ENCODE peak calls at places on chromosomes 3 and 15, in eight cellular contexts. S, K, D, C, L, M, F and G are unnamed samples.

GRCh38 chr3:130480736-130481135 is 36.2 kb upstream of the COL6A6 start:
- DNase-seq in D (no peak), L (no peak), M (no peak), F (no peak), K (peak), S (no peak), C (no peak), G (no peak)

GRCh38 chr15:64991536-64992135 is 1.9 kb upstream of the SPG21 start:
- DNase-seq in M (no peak), K (peak), D (no peak), L (no peak), F (no peak), S (no peak), C (no peak), G (no peak)

GRCh38 chr15:49290204-49290603 is 120.2 kb downstream of the GALK2 start:
- DNase-seq in D (no peak), F (no peak), L (no peak), S (no peak), K (peak), C (no peak), M (no peak), G (no peak)

GRCh38 chr15:60479711-60480110 is 769 bp upstream of the ICE2 start:
- DNase-seq in M (no peak), F (no peak), S (no peak), C (no peak), L (no peak), K (peak), D (no peak), G (no peak)

GRCh38 chr15:39156166-39156565 is 424.7 kb upstream of the THBS1 start:
- DNase-seq in C (no peak), M (no peak), D (no peak), S (no peak), F (no peak), K (peak), L (no peak), G (no peak)

GRCh38 chr3:63927623-63928280 is 15.6 kb upstream of the SCAANT1 start:
- DNase-seq in S (no peak), L (no peak), F (no peak), M (no peak), D (no peak), K (no peak), C (no peak), G (no peak)

GRCh38 chr3:12638105-12638504 is 25.8 kb downstream of the RAF1 start:
- DNase-seq in K (peak), F (no peak), C (no peak), L (no peak), D (no peak), M (no peak), S (no peak), G (no peak)

GRCh38 chr3:25573386-25574171 is 91.1 kb downstream of the TOP2B start:
- DNase-seq in F (no peak), S (no peak), M (no peak), L (no peak), K (peak), C (no peak), D (no peak), G (no peak)

GRCh38 chr15:75620043-75620775 is 5.3 kb downstream of the SNUPN start:
- DNase-seq in C (no peak), D (no peak), F (no peak), L (no peak), M (no peak), K (peak), S (no peak), G (no peak)

GRCh38 chr15:35362195-35362829 is 183.7 kb downstream of the DPH6 start:
- DNase-seq in S (no peak), C (no peak), D (no peak), K (peak), M (no peak), L (no peak), F (no peak), G (no peak)

GRCh38 chr3:132283440-132283839 is 33.8 kb upstream of the ACP3 start:
- DNase-seq in M (no peak), K (peak), C (peak), F (no peak), D (no peak), S (no peak), L (no peak), G (no peak)

GRCh38 chr3:194296832-194297666 is 54.1 kb downstream of the CPN2 start:
- DNase-seq in K (no peak), C (no peak), D (no peak), F (no peak), L (no peak), S (no peak), M (no peak), G (no peak)

GRCh38 chr3:135018171-135018923 is 223.3 kb downstream of the EPHB1 start:
- DNase-seq in D (no peak), S (no peak), M (no peak), C (no peak), F (no peak), L (no peak), K (no peak), G (no peak)

GRCh38 chr3:12370758-12371157 is 81.9 kb downstream of the PPARG start:
- DNase-seq in S (no peak), C (no peak), D (no peak), L (no peak), K (peak), F (no peak), M (no peak), G (no peak)

GRCh38 chr3:133209871-133210550 is 171.8 kb downstream of the TMEM108 start:
- DNase-seq in M (no peak), L (no peak), F (no peak), D (no peak), K (peak), C (no peak), S (no peak), G (peak)

GRCh38 chr3:39124876-39125836 is 17.7 kb downstream of the TTC21A start:
- DNase-seq in D (no peak), F (no peak), K (peak), S (no peak), C (no peak), L (no peak), M (no peak), G (no peak)

GRCh38 chr3:188212308-188212969 is 58.5 kb downstream of the LPP start:
- DNase-seq in D (no peak), L (no peak), C (no peak), K (no peak), F (no peak), M (peak), S (no peak), G (no peak)

GRCh38 chr3:89314454-89314853 is 207.0 kb downstream of the EPHA3 start:
- DNase-seq in S (no peak), F (no peak), C (no peak), M (no peak), L (no peak), K (peak), D (no peak), G (no peak)

GRCh38 chr3:45776611-45777010 is 19.7 kb downstream of the SLC6A20 start:
- DNase-seq in D (no peak), L (no peak), M (no peak), C (no peak), K (no peak), F (no peak), S (no peak), G (no peak)

GRCh38 chr15:56537881-56538280 is 72.9 kb upstream of the MNS1 start:
- DNase-seq in S (no peak), C (no peak), F (peak), D (peak), L (peak), K (peak), M (no peak), G (peak)

GRCh38 chr3:170046269-170047132 is 8.7 kb downstream of the GPR160 start:
- DNase-seq in K (no peak), S (no peak), L (no peak), C (no peak), M (no peak), D (no peak), F (no peak), G (no peak)

GRCh38 chr3:14275962-14276909 is 97.6 kb downstream of the LSM3 start:
- DNase-seq in L (no peak), D (no peak), S (no peak), C (no peak), M (no peak), K (no peak), F (no peak), G (no peak)

GRCh38 chr3:127684871-127685707 is 12.3 kb downstream of the ABTB1 start:
- DNase-seq in S (no peak), C (no peak), F (no peak), L (no peak), D (no peak), K (no peak), M (no peak), G (no peak)

GRCh38 chr15:52128568-52128967 is 16.0 kb upstream of the BCL2L10 start:
- DNase-seq in D (no peak), F (no peak), C (no peak), M (no peak), L (no peak), K (no peak), S (no peak), G (no peak)

GRCh38 chr3:178439504-178439903 is 96.7 kb upstream of the KCNMB2 start:
- DNase-seq in D (no peak), F (no peak), S (no peak), L (no peak), K (peak), C (no peak), M (no peak), G (no peak)

GRCh38 chr3:86993704-86994103 is 2.8 kb upstream of the VGLL3 start:
- DNase-seq in F (no peak), K (peak), S (no peak), M (no peak), D (no peak), L (no peak), C (no peak), G (no peak)

GRCh38 chr3:60192297-60193114 is 1058.7 kb downstream of the FHIT start:
- DNase-seq in S (no peak), K (no peak), C (no peak), L (no peak), D (no peak), M (no peak), F (no peak), G (peak)

GRCh38 chr3:14725015-14725431 is 50.1 kb downstream of the C3orf20 start:
- DNase-seq in C (no peak), L (no peak), S (no peak), D (no peak), M (no peak), F (no peak), K (peak), G (no peak)

GRCh38 chr3:171494457-171495109 is 34.4 kb upstream of the TNIK start:
- DNase-seq in D (no peak), L (no peak), K (no peak), C (no peak), F (no peak), M (no peak), S (no peak), G (peak)

GRCh38 chr3:52843116-52843865 is 8.5 kb upstream of the MUSTN1 start:
- DNase-seq in S (no peak), K (no peak), M (no peak), D (no peak), C (no peak), L (no peak), F (no peak), G (no peak)